ENCODE peak calls at places on chromosomes 1 and 21, in four cellular contexts. V, R, T and J are unnamed samples.
A peak's percentile ranks its signal among the peaks of the same experiment; 100 is the strongest.

GRCh38 chr1:77514871-77515776 is 167.3 kb downstream of the ZZZ3 start:
- DNase-seq in R (peak; percentile 59), T (peak; percentile 83), V (no peak), J (peak; percentile 68)

GRCh38 chr1:208980590-208980989 is 602.9 kb upstream of the CAMK1G start:
- DNase-seq in V (no peak), R (no peak), T (peak; percentile 21), J (peak; percentile 41)

GRCh38 chr1:156914440-156914856 is 6.0 kb upstream of the LRRC71 start:
- DNase-seq in T (peak; percentile 67), V (no peak), R (peak; percentile 54), J (peak; percentile 56)

GRCh38 chr1:87084247-87084836 is 169.9 kb downstream of the HS2ST1 start:
- DNase-seq in V (no peak), T (peak; percentile 69), R (peak; percentile 59), J (peak; percentile 73)

GRCh38 chr1:27436204-27437159 is 44.1 kb downstream of the GPR3 start:
- DNase-seq in R (peak; percentile 65), T (peak; percentile 62), V (no peak), J (peak; percentile 58)

GRCh38 chr21:43697758-43698643 is 20.9 kb upstream of the PDXK start:
- DNase-seq in T (peak; percentile 13), V (no peak), R (peak; percentile 29), J (peak; percentile 34)

GRCh38 chr21:45620201-45620600 is 23.3 kb upstream of the PCBP3 start:
- DNase-seq in T (no peak), R (no peak), V (no peak), J (no peak)

GRCh38 chr1:46444466-46444865 is 45.2 kb upstream of the DMBX1 start:
- DNase-seq in R (no peak), V (no peak), T (no peak), J (no peak)

GRCh38 chr21:29601072-29601471 is 302.4 kb downstream of the BACH1 start:
- DNase-seq in T (no peak), R (no peak), V (no peak), J (no peak)

GRCh38 chr1:116321766-116322175 is 51.3 kb upstream of the ATP1A1 start:
- DNase-seq in R (no peak), V (no peak), T (no peak), J (no peak)

GRCh38 chr1:35229587-35230360 is 36.8 kb upstream of the SFPQ start:
- DNase-seq in R (no peak), V (no peak), T (no peak), J (no peak)

GRCh38 chr1:241615043-241615974 is 24.9 kb downstream of the CHML start:
- DNase-seq in R (no peak), V (no peak), T (no peak), J (no peak)

GRCh38 chr1:45864124-45864721 is 60.8 kb downstream of the MAST2 start:
- DNase-seq in V (no peak), T (peak; percentile 19), R (peak; percentile 43), J (peak; percentile 18)

GRCh38 chr1:153546371-153546770 is 765 bp upstream of the S100A4 start:
- DNase-seq in T (no peak), V (no peak), R (no peak), J (no peak)

GRCh38 chr1:153545067-153546055 is at the start of gene S100A4:
- DNase-seq in V (peak; percentile 72), R (peak; percentile 95), T (peak; percentile 96), J (peak; percentile 92)

GRCh38 chr1:153547560-153548551 is 1.2 kb downstream of the S100A3 start:
- DNase-seq in T (no peak), R (no peak), V (no peak), J (no peak)

GRCh38 chr1:153548722-153549695 is at the start of gene S100A3:
- DNase-seq in R (peak; percentile 77), T (peak; percentile 92), V (no peak), J (peak; percentile 88)

DNA sequence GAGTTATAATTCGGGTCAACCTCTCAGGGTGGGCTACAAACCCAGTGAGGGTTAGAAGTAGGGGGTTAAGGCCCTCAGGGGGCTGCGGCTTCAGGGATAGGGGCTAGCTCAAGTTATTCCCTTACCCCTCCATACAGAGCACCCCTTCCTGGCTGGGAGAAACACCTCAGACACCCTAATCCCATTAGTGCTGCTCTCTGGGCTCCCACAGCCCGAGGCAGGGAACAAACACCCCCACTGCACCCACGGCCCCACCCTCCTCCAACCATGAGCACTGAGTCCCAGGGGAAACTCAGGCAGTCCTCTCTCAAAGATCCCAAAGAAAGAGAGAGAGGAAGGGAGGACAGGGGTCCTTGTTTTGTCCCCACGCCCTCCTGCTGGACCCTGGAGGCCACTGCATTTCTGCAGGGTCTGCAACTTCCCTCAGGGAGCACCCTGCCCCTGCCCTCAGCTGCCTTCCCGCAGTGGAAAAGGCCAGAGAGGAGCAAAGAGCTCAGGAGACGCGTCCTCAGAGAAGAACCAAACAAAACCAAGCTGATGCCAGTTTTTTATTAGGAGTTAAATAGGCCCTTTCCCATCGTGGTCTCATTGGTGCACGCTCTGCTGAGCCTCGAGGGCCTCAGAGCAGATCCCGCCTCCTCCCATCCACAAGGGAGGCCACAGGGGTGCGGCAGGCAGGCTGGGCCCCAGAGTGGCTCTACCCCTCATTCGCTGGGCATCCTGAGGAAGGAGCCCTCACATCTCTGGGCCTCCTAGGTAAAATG is 1.4 kb upstream of the S100A4 start:
- DNase-seq in V (no peak), R (no peak), T (no peak), J (no peak)
- TF ChIP-seq CTCF in V (no peak), R (no peak), T (no peak), J (no peak)

DNA sequence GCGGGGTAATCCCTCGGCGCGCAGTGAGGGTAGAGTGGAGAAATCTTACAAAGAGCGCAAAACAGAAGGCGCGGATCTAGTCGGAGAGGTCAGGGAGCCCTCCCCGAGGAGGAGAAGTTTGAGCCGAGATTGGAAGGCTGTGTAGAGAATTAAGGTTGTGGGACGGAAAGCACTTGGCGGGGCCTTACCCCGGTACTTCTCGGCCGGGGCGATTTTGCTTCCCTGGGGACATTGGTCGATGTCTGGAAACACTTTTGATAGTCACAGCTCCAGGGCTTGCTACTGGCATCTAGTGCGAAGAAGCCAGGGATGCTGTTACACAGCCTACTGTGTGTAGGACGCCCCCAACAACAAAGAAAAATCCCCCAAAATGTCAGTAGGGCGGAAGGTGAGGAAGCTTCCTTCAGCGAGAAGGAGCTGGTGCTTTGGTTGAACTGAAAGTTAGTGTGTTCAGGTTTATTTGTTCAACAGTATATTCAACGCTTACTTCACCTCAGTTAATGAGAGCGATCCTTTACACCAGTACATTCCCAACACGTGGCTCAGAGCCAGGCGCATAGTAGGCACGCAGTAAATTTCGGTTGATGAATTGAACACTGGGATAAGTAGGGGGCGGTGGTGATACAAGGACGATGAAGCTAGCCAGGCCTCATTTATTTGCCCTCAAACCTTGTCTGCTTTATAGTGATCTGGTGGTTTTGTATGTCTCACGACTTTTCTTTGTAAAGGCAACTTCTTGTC is 814 bp downstream of the CEP85 start:
- DNase-seq in V (peak; percentile 18), R (peak; percentile 18), T (peak; percentile 28), J (peak; percentile 28)
- TF ChIP-seq CTCF in V (no peak), R (no peak), T (no peak), J (peak; percentile 18)

GRCh38 chr1:178619523-178619922 is 105.5 kb upstream of the RALGPS2 start:
- DNase-seq in V (no peak), R (no peak), T (no peak), J (no peak)

GRCh38 chr1:178613271-178613945 is 100.5 kb downstream of the TEX35 start:
- DNase-seq in R (no peak), V (no peak), T (no peak), J (no peak)

GRCh38 chr1:178619104-178619503 is 105.9 kb upstream of the RALGPS2 start:
- DNase-seq in T (no peak), V (no peak), R (no peak), J (no peak)

GRCh38 chr1:178612261-178612660 is 99.4 kb downstream of the TEX35 start:
- DNase-seq in V (no peak), T (peak; percentile 60), R (peak; percentile 84), J (peak; percentile 76)

GRCh38 chr1:178614286-178614685 is 101.4 kb downstream of the TEX35 start:
- DNase-seq in R (no peak), T (no peak), V (no peak), J (no peak)
- TF ChIP-seq CTCF in R (no peak), T (no peak), V (no peak), J (no peak)

DNA sequence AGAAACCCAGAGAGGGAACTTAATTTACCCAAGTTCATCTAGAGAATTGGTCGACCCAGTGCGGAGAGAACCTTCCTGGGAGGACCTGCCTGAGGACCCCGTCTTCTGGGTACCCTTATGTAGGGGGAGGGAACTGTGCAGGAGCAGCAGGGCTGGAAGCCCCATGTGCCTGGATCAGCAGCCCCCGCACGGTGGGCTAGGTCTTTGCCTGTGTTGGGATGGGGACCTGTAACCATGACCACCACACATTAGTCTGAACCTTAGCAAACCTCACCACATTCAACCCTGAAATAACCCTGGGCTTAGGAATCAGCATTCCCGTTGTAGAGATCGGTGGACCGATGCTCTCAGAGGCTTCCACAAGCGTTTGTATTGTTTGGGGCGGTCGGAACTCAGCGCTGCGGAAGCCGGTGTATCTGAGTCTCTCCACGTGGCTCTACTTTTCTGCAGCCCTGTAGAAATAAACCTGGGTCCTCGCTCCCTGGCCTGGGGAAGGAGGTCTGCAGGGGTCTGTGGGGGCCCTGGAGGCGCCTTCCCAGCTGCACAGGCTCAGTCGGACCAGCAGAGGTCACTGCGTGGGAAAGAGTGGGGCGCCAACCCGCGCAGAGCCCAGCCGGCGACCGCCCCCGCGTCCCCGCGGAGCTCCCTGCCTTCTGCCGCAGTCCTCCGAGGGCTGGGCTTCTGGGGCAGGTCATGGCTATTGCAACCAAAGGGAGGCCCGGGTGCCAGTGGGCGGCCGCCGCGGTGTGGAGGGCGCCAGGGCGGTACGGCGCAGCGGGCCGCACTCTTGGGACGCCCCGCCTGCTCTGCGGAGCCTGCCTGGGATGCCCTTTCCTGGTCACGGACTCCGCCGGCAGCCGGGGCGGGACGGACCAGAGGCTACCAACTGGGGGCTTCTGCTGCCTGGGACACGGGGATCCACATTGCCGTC is 36.2 kb upstream of the KCNA10 start:
- DNase-seq in R (no peak), V (peak; percentile 58), T (peak; percentile 35), J (peak; percentile 26)
- TF ChIP-seq CTCF in R (peak; percentile 52), V (peak; percentile 84), T (peak; percentile 49), J (peak; percentile 47)

GRCh38 chr1:160416369-160416768 is 16.0 kb downstream of the VANGL2 start:
- DNase-seq in T (peak; percentile 53), V (no peak), R (peak; percentile 49), J (peak; percentile 65)
- TF ChIP-seq CTCF in T (peak; percentile 53), V (peak; percentile 38), R (peak; percentile 69), J (peak; percentile 61)

GRCh38 chr1:225567789-225568188 is 85.1 kb downstream of the ENAH start:
- DNase-seq in T (no peak), R (no peak), V (no peak), J (no peak)
- TF ChIP-seq CTCF in T (no peak), R (no peak), V (peak; percentile 26), J (no peak)

GRCh38 chr1:226545806-226546596 is 2.6 kb upstream of the STUM start:
- DNase-seq in V (no peak), T (no peak), R (no peak), J (no peak)

GRCh38 chr1:226535626-226536025 is 12.9 kb upstream of the STUM start:
- DNase-seq in V (no peak), T (no peak), R (no peak), J (no peak)

GRCh38 chr1:226541631-226542622 is 6.6 kb upstream of the STUM start:
- DNase-seq in T (peak; percentile 33), V (no peak), R (no peak), J (peak; percentile 36)

GRCh38 chr1:226542623-226543103 is 5.9 kb upstream of the STUM start:
- DNase-seq in V (no peak), R (no peak), T (peak; percentile 10), J (peak; percentile 20)

GRCh38 chr1:226541231-226541630 is 7.3 kb upstream of the STUM start:
- DNase-seq in R (no peak), T (no peak), V (no peak), J (no peak)
- TF ChIP-seq CTCF in R (no peak), T (no peak), V (no peak), J (no peak)